ENCODE peak calls at places on chromosomes 12 and 14, in four cellular contexts. One of them, this sample, is unnamed.

GRCh38 chr12:77608157-77608755 is 222.4 kb upstream of the NAV3 start:
- DNase-seq in right cardiac atrium: no peak
- DNase-seq in uterus: no peak
- DNase-seq in CD4-positive, alpha-beta T cell: no peak
- DNase-seq in this sample: no peak

GRCh38 chr12:17918013-17918412 is 172.0 kb downstream of the RERGL start:
- DNase-seq in CD4-positive, alpha-beta T cell: no peak
- DNase-seq in uterus: no peak
- DNase-seq in right cardiac atrium: no peak
- DNase-seq in this sample: no peak

GRCh38 chr14:33515441-33515840 is 435.4 kb downstream of the EGLN3 start:
- DNase-seq in uterus: no peak
- DNase-seq in right cardiac atrium: no peak
- DNase-seq in CD4-positive, alpha-beta T cell: no peak
- DNase-seq in this sample: no peak

GRCh38 chr12:118842753-118843335 is 138.5 kb upstream of the SRRM4 start:
- DNase-seq in uterus: no peak
- DNase-seq in CD4-positive, alpha-beta T cell: no peak
- DNase-seq in right cardiac atrium: no peak
- DNase-seq in this sample: no peak

GRCh38 chr12:116346222-116346621 is 68.7 kb upstream of the MED13L start:
- DNase-seq in uterus: no peak
- DNase-seq in right cardiac atrium: peak; percentile 22
- DNase-seq in CD4-positive, alpha-beta T cell: no peak
- DNase-seq in this sample: no peak

GRCh38 chr12:49987620-49988303 is 15.0 kb downstream of the AQP6 start:
- DNase-seq in right cardiac atrium: no peak
- DNase-seq in CD4-positive, alpha-beta T cell: no peak
- DNase-seq in uterus: no peak
- DNase-seq in this sample: no peak

GRCh38 chr12:78430501-78430900 is 434.1 kb upstream of the SYT1 start:
- DNase-seq in CD4-positive, alpha-beta T cell: no peak
- DNase-seq in right cardiac atrium: no peak
- DNase-seq in uterus: no peak
- DNase-seq in this sample: no peak

GRCh38 chr12:12715459-12716150 is 1.6 kb upstream of the CDKN1B start:
- DNase-seq in CD4-positive, alpha-beta T cell: peak; percentile 28
- DNase-seq in uterus: no peak
- DNase-seq in right cardiac atrium: no peak
- DNase-seq in this sample: peak; percentile 94

GRCh38 chr14:77140937-77141591 is 527 bp downstream of the ZDHHC22 start:
- DNase-seq in uterus: no peak
- DNase-seq in right cardiac atrium: no peak
- DNase-seq in CD4-positive, alpha-beta T cell: no peak
- DNase-seq in this sample: no peak

GRCh38 chr14:68916358-68916757 is 62.7 kb downstream of the ACTN1 start:
- DNase-seq in right cardiac atrium: no peak
- DNase-seq in uterus: no peak
- DNase-seq in CD4-positive, alpha-beta T cell: no peak
- DNase-seq in this sample: no peak
- H3K27ac ChIP-seq in right cardiac atrium: no peak overlapping the region
- H3K27ac ChIP-seq in uterus: peak overlapping the region; percentile 34
- H3K27ac ChIP-seq in CD4-positive, alpha-beta T cell: peak overlapping the region; percentile 18
- H3K27ac ChIP-seq in this sample: no peak overlapping the region

DNA sequence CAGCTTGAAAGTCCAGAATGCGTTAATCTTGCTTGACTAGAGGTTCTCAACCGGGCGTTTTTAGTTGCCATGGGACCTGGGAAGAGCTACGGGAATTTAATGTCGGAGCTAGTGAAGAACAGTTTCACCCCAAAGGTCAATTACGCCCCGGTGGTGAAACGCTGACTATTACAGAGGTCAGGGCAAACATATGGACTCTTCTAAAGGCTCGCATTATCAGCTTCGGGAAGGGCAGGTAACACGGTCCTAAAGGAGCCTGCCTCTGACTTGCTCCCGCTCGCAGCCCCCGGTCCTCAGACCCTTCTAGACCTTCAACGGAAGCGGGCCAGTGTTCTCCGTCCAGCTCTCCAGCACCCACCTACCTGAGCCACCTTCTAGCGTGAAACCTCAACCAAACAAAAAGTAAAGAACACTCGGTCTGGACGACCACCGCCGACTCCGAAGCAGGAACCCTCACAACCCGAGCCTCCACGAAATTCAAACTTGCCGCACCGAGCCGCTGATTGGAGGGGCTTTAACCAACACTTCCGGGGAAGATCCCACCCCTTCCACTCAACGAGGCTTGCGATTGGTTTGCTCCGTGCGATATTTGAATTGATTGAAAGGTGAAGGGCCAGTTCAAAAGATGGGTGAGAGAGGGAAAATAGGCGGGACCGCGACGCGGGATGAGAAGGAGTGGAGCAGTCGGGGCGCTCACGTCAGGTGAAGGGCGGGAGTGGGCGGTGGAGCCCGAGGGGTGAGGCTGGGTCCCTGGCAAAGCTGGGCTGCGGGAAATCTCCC is at the start of gene DLGAP5:
- DNase-seq in right cardiac atrium: peak; percentile 89
- DNase-seq in uterus: peak; percentile 93
- DNase-seq in CD4-positive, alpha-beta T cell: peak; percentile 79
- DNase-seq in this sample: peak; percentile 91
- H3K27ac ChIP-seq in right cardiac atrium: no peak within 1 kb of the TSS
- H3K27ac ChIP-seq in uterus: peak within 1 kb of the TSS; percentile 80
- H3K27ac ChIP-seq in CD4-positive, alpha-beta T cell: no peak within 1 kb of the TSS
- H3K27ac ChIP-seq in this sample: peak within 1 kb of the TSS; percentile 41

GRCh38 chr14:68506021-68506644 is 286.7 kb downstream of the ZFP36L1 start:
- DNase-seq in CD4-positive, alpha-beta T cell: no peak
- DNase-seq in uterus: peak; percentile 24
- DNase-seq in right cardiac atrium: no peak
- DNase-seq in this sample: no peak
- H3K27ac ChIP-seq in CD4-positive, alpha-beta T cell: peak overlapping the region; percentile 90
- H3K27ac ChIP-seq in uterus: peak overlapping the region; percentile 92
- H3K27ac ChIP-seq in right cardiac atrium: peak overlapping the region; percentile 21
- H3K27ac ChIP-seq in this sample: no peak overlapping the region

DNA sequence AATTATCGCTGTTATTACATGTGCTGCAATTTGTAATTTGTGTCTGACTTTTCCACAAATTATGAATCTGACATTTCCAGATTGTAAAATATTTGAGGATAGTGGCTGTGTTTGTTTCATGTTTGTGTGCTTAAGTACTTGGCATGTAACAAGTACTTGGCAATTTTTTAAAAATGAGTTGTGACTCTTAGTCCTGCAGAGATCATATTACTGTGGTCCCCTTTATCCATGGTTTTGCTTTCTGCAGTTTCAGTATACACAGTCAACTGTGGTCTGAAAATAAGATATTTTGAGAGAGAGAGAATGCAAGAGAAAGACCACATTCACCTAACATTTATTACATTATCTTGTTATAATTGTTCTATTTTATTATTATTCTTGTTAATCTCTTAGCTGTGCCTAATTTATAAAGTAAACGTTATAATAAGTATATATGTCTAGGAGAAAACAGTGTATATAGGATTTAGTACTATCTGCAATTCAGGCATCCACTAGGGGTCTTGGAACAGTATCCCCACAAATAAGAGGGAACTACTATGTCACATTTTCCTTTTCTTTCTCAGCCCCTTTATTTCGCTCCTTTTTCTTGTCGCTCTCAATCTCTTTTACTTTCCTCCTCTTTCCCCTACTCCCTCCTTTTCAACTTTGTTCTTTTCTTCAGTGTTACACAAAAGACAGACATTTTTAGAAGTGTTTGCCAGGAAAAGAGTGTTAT is 176.1 kb downstream of the FUT8 start:
- DNase-seq in CD4-positive, alpha-beta T cell: no peak
- DNase-seq in right cardiac atrium: no peak
- DNase-seq in uterus: no peak
- DNase-seq in this sample: peak; percentile 7
- H3K27ac ChIP-seq in CD4-positive, alpha-beta T cell: no peak overlapping the region
- H3K27ac ChIP-seq in right cardiac atrium: no peak overlapping the region
- H3K27ac ChIP-seq in uterus: no peak overlapping the region
- H3K27ac ChIP-seq in this sample: no peak overlapping the region

This sample was measured in MM.1S.